ENCODE peak calls at places on chromosomes 4 and X, in six cellular contexts. One of them, this sample, is unnamed.

GRCh38 chr4:25585901-25586523 is 69.6 kb upstream of the SLC34A2 start:
- DNase-seq in HEK293T: no peak
- DNase-seq in anterior cingulate cortex: no peak
- DNase-seq in colonic mucosa: no peak
- DNase-seq in natural killer cell treated with Interleukin-12 subunit alpha and Interleukin-12 subunit beta and Interleukin-15 and Interleukin-18, amount 100 ng/mL, for 72 hours: no peak
- DNase-seq in cardiac fibroblast: no peak
- DNase-seq in this sample: no peak

GRCh38 chrX:6990552-6991193 is 156.8 kb upstream of the STS start:
- DNase-seq in HEK293T: no peak
- DNase-seq in anterior cingulate cortex: no peak
- DNase-seq in cardiac fibroblast: no peak
- DNase-seq in natural killer cell treated with Interleukin-12 subunit alpha and Interleukin-12 subunit beta and Interleukin-15 and Interleukin-18, amount 100 ng/mL, for 72 hours: no peak
- DNase-seq in colonic mucosa: no peak
- DNase-seq in this sample: no peak

GRCh38 chr4:188158336-188158735 is 19.1 kb downstream of the TRIML1 start:
- DNase-seq in HEK293T: no peak
- DNase-seq in natural killer cell treated with Interleukin-12 subunit alpha and Interleukin-12 subunit beta and Interleukin-15 and Interleukin-18, amount 100 ng/mL, for 72 hours: no peak
- DNase-seq in colonic mucosa: no peak
- DNase-seq in cardiac fibroblast: no peak
- DNase-seq in anterior cingulate cortex: no peak
- DNase-seq in this sample: no peak

GRCh38 chr4:74109894-74110605 is 11.1 kb upstream of the CXCL2 start:
- DNase-seq in colonic mucosa: no peak
- DNase-seq in cardiac fibroblast: peak; percentile 84
- DNase-seq in anterior cingulate cortex: no peak
- DNase-seq in natural killer cell treated with Interleukin-12 subunit alpha and Interleukin-12 subunit beta and Interleukin-15 and Interleukin-18, amount 100 ng/mL, for 72 hours: no peak
- DNase-seq in HEK293T: no peak
- DNase-seq in this sample: no peak

GRCh38 chr4:164904336-164904735 is 27.4 kb downstream of the APELA start:
- DNase-seq in HEK293T: no peak
- DNase-seq in anterior cingulate cortex: no peak
- DNase-seq in cardiac fibroblast: no peak
- DNase-seq in natural killer cell treated with Interleukin-12 subunit alpha and Interleukin-12 subunit beta and Interleukin-15 and Interleukin-18, amount 100 ng/mL, for 72 hours: no peak
- DNase-seq in colonic mucosa: no peak
- DNase-seq in this sample: no peak

GRCh38 chrX:9416562-9417319 is 48.1 kb upstream of the TBL1X start:
- DNase-seq in natural killer cell treated with Interleukin-12 subunit alpha and Interleukin-12 subunit beta and Interleukin-15 and Interleukin-18, amount 100 ng/mL, for 72 hours: no peak
- DNase-seq in colonic mucosa: no peak
- DNase-seq in HEK293T: no peak
- DNase-seq in anterior cingulate cortex: no peak
- DNase-seq in cardiac fibroblast: peak; percentile 75
- DNase-seq in this sample: no peak

GRCh38 chrX:115350696-115351408 is 61.3 kb downstream of the LUZP4 start:
- DNase-seq in HEK293T: no peak
- DNase-seq in natural killer cell treated with Interleukin-12 subunit alpha and Interleukin-12 subunit beta and Interleukin-15 and Interleukin-18, amount 100 ng/mL, for 72 hours: no peak
- DNase-seq in anterior cingulate cortex: no peak
- DNase-seq in cardiac fibroblast: no peak
- DNase-seq in colonic mucosa: no peak
- DNase-seq in this sample: no peak

GRCh38 chr4:10552591-10553280 is 95.5 kb upstream of the ZNF518B start:
- DNase-seq in HEK293T: no peak
- DNase-seq in anterior cingulate cortex: no peak
- DNase-seq in cardiac fibroblast: no peak
- DNase-seq in natural killer cell treated with Interleukin-12 subunit alpha and Interleukin-12 subunit beta and Interleukin-15 and Interleukin-18, amount 100 ng/mL, for 72 hours: no peak
- DNase-seq in colonic mucosa: no peak
- DNase-seq in this sample: no peak

GRCh38 chr4:67327245-67327860 is 217.9 kb downstream of the CENPC start:
- DNase-seq in HEK293T: peak; percentile 75
- DNase-seq in anterior cingulate cortex: peak; percentile 10
- DNase-seq in natural killer cell treated with Interleukin-12 subunit alpha and Interleukin-12 subunit beta and Interleukin-15 and Interleukin-18, amount 100 ng/mL, for 72 hours: no peak
- DNase-seq in cardiac fibroblast: peak; percentile 69
- DNase-seq in colonic mucosa: peak; percentile 58
- DNase-seq in this sample: no peak

GRCh38 chr4:141375855-141376254 is 155.2 kb downstream of the ZNF330 start:
- DNase-seq in anterior cingulate cortex: no peak
- DNase-seq in HEK293T: peak; percentile 14
- DNase-seq in colonic mucosa: no peak
- DNase-seq in cardiac fibroblast: peak; percentile 79
- DNase-seq in natural killer cell treated with Interleukin-12 subunit alpha and Interleukin-12 subunit beta and Interleukin-15 and Interleukin-18, amount 100 ng/mL, for 72 hours: no peak
- DNase-seq in this sample: no peak

GRCh38 chrX:55026143-55026542 is 4.6 kb downstream of the ALAS2 start:
- DNase-seq in HEK293T: no peak
- DNase-seq in anterior cingulate cortex: no peak
- DNase-seq in colonic mucosa: no peak
- DNase-seq in cardiac fibroblast: peak; percentile 4
- DNase-seq in natural killer cell treated with Interleukin-12 subunit alpha and Interleukin-12 subunit beta and Interleukin-15 and Interleukin-18, amount 100 ng/mL, for 72 hours: no peak
- DNase-seq in this sample: no peak

GRCh38 chr4:168618577-168619265 is 121.9 kb downstream of the PALLD start:
- DNase-seq in colonic mucosa: no peak
- DNase-seq in natural killer cell treated with Interleukin-12 subunit alpha and Interleukin-12 subunit beta and Interleukin-15 and Interleukin-18, amount 100 ng/mL, for 72 hours: no peak
- DNase-seq in HEK293T: no peak
- DNase-seq in cardiac fibroblast: no peak
- DNase-seq in anterior cingulate cortex: no peak
- DNase-seq in this sample: no peak

GRCh38 chr4:41414380-41414779 is 123.6 kb upstream of the LIMCH1 start:
- DNase-seq in cardiac fibroblast: no peak
- DNase-seq in HEK293T: no peak
- DNase-seq in natural killer cell treated with Interleukin-12 subunit alpha and Interleukin-12 subunit beta and Interleukin-15 and Interleukin-18, amount 100 ng/mL, for 72 hours: no peak
- DNase-seq in colonic mucosa: no peak
- DNase-seq in anterior cingulate cortex: no peak
- DNase-seq in this sample: no peak

GRCh38 chrX:68835104-68835442 is 6.3 kb downstream of the EFNB1 start:
- DNase-seq in anterior cingulate cortex: no peak
- DNase-seq in natural killer cell treated with Interleukin-12 subunit alpha and Interleukin-12 subunit beta and Interleukin-15 and Interleukin-18, amount 100 ng/mL, for 72 hours: peak; percentile 5
- DNase-seq in HEK293T: no peak
- DNase-seq in cardiac fibroblast: no peak
- DNase-seq in colonic mucosa: no peak
- DNase-seq in this sample: no peak

GRCh38 chrX:57453901-57454300 is 137.9 kb upstream of the ZXDB start:
- DNase-seq in HEK293T: peak; percentile 22
- DNase-seq in natural killer cell treated with Interleukin-12 subunit alpha and Interleukin-12 subunit beta and Interleukin-15 and Interleukin-18, amount 100 ng/mL, for 72 hours: no peak
- DNase-seq in anterior cingulate cortex: no peak
- DNase-seq in cardiac fibroblast: peak; percentile 15
- DNase-seq in colonic mucosa: no peak
- DNase-seq in this sample: no peak

GRCh38 chr4:2535386-2536192 is 858 bp upstream of the FAM193A start:
- DNase-seq in HEK293T: peak; percentile 23
- DNase-seq in natural killer cell treated with Interleukin-12 subunit alpha and Interleukin-12 subunit beta and Interleukin-15 and Interleukin-18, amount 100 ng/mL, for 72 hours: peak; percentile 72
- DNase-seq in cardiac fibroblast: peak; percentile 38
- DNase-seq in colonic mucosa: peak; percentile 45
- DNase-seq in anterior cingulate cortex: peak; percentile 30
- DNase-seq in this sample: peak; percentile 51

GRCh38 chr4:100049872-100050271 is 99.8 kb upstream of the H2AZ1 start:
- DNase-seq in cardiac fibroblast: no peak
- DNase-seq in colonic mucosa: no peak
- DNase-seq in anterior cingulate cortex: no peak
- DNase-seq in HEK293T: no peak
- DNase-seq in natural killer cell treated with Interleukin-12 subunit alpha and Interleukin-12 subunit beta and Interleukin-15 and Interleukin-18, amount 100 ng/mL, for 72 hours: no peak
- DNase-seq in this sample: no peak

GRCh38 chr4:85756938-85757337 is 282.0 kb downstream of the ARHGAP24 start:
- DNase-seq in colonic mucosa: no peak
- DNase-seq in HEK293T: peak; percentile 31
- DNase-seq in anterior cingulate cortex: no peak
- DNase-seq in cardiac fibroblast: peak; percentile 82
- DNase-seq in natural killer cell treated with Interleukin-12 subunit alpha and Interleukin-12 subunit beta and Interleukin-15 and Interleukin-18, amount 100 ng/mL, for 72 hours: no peak
- DNase-seq in this sample: no peak

GRCh38 chrX:48992341-48992740 is 9.7 kb downstream of the GRIPAP1 start:
- DNase-seq in cardiac fibroblast: no peak
- DNase-seq in HEK293T: no peak
- DNase-seq in colonic mucosa: no peak
- DNase-seq in natural killer cell treated with Interleukin-12 subunit alpha and Interleukin-12 subunit beta and Interleukin-15 and Interleukin-18, amount 100 ng/mL, for 72 hours: no peak
- DNase-seq in anterior cingulate cortex: no peak
- DNase-seq in this sample: no peak

GRCh38 chr4:20684852-20685763 is 15.2 kb upstream of the PACRGL start:
- DNase-seq in natural killer cell treated with Interleukin-12 subunit alpha and Interleukin-12 subunit beta and Interleukin-15 and Interleukin-18, amount 100 ng/mL, for 72 hours: no peak
- DNase-seq in HEK293T: peak; percentile 8
- DNase-seq in cardiac fibroblast: peak; percentile 36
- DNase-seq in colonic mucosa: no peak
- DNase-seq in anterior cingulate cortex: no peak
- DNase-seq in this sample: no peak

GRCh38 chr4:41670982-41671381 is 77.5 kb downstream of the PHOX2B start:
- DNase-seq in cardiac fibroblast: no peak
- DNase-seq in colonic mucosa: no peak
- DNase-seq in HEK293T: no peak
- DNase-seq in natural killer cell treated with Interleukin-12 subunit alpha and Interleukin-12 subunit beta and Interleukin-15 and Interleukin-18, amount 100 ng/mL, for 72 hours: no peak
- DNase-seq in anterior cingulate cortex: no peak
- DNase-seq in this sample: no peak

GRCh38 chr4:41509411-41510008 is 28.4 kb upstream of the LIMCH1 start:
- DNase-seq in cardiac fibroblast: peak; percentile 42
- DNase-seq in colonic mucosa: no peak
- DNase-seq in HEK293T: no peak
- DNase-seq in anterior cingulate cortex: no peak
- DNase-seq in natural killer cell treated with Interleukin-12 subunit alpha and Interleukin-12 subunit beta and Interleukin-15 and Interleukin-18, amount 100 ng/mL, for 72 hours: no peak
- DNase-seq in this sample: no peak

GRCh38 chr4:4574792-4575191 is 32.9 kb upstream of the STX18 start:
- DNase-seq in natural killer cell treated with Interleukin-12 subunit alpha and Interleukin-12 subunit beta and Interleukin-15 and Interleukin-18, amount 100 ng/mL, for 72 hours: no peak
- DNase-seq in HEK293T: no peak
- DNase-seq in colonic mucosa: peak; percentile 74
- DNase-seq in anterior cingulate cortex: no peak
- DNase-seq in cardiac fibroblast: peak; percentile 87
- DNase-seq in this sample: peak; percentile 7

GRCh38 chr4:180120114-180120513 is 2123.1 kb upstream of the TENM3 start:
- DNase-seq in anterior cingulate cortex: no peak
- DNase-seq in colonic mucosa: no peak
- DNase-seq in HEK293T: no peak
- DNase-seq in cardiac fibroblast: no peak
- DNase-seq in natural killer cell treated with Interleukin-12 subunit alpha and Interleukin-12 subunit beta and Interleukin-15 and Interleukin-18, amount 100 ng/mL, for 72 hours: no peak
- DNase-seq in this sample: no peak

GRCh38 chr4:10535900-10536299 is 78.7 kb upstream of the ZNF518B start:
- DNase-seq in colonic mucosa: no peak
- DNase-seq in natural killer cell treated with Interleukin-12 subunit alpha and Interleukin-12 subunit beta and Interleukin-15 and Interleukin-18, amount 100 ng/mL, for 72 hours: no peak
- DNase-seq in anterior cingulate cortex: no peak
- DNase-seq in HEK293T: no peak
- DNase-seq in cardiac fibroblast: no peak
- DNase-seq in this sample: no peak

GRCh38 chrX:69015564-69016218 is 149.6 kb downstream of the PJA1 start:
- DNase-seq in natural killer cell treated with Interleukin-12 subunit alpha and Interleukin-12 subunit beta and Interleukin-15 and Interleukin-18, amount 100 ng/mL, for 72 hours: no peak
- DNase-seq in HEK293T: no peak
- DNase-seq in cardiac fibroblast: peak; percentile 29
- DNase-seq in colonic mucosa: no peak
- DNase-seq in anterior cingulate cortex: no peak
- DNase-seq in this sample: no peak

GRCh38 chrX:124736553-124737240 is 390.3 kb downstream of the SH2D1A start:
- DNase-seq in HEK293T: no peak
- DNase-seq in natural killer cell treated with Interleukin-12 subunit alpha and Interleukin-12 subunit beta and Interleukin-15 and Interleukin-18, amount 100 ng/mL, for 72 hours: no peak
- DNase-seq in anterior cingulate cortex: no peak
- DNase-seq in cardiac fibroblast: no peak
- DNase-seq in colonic mucosa: no peak
- DNase-seq in this sample: no peak

This sample was measured in amygdala.